ENCODE peak calls at places on chromosomes 12 and 14, in six cellular contexts. N is astrocyte, L is ovary, X is kidney epithelial cell, C is pancreas, W is left ventricle myocardium inferior. Y is an unnamed sample.

GRCh38 chr14:32635103-32635719 is 303.5 kb upstream of the NPAS3 start:
- DNase-seq in N (peak; percentile 73), X (no peak), L (no peak), C (no peak), W (no peak), Y (no peak)

GRCh38 chr12:50642035-50642451 is 121.9 kb upstream of the ATF1 start:
- DNase-seq in X (peak; percentile 50), N (peak; percentile 92), L (no peak), W (no peak), C (no peak), Y (no peak)

GRCh38 chr14:100426331-100426730 is 103.2 kb downstream of the SLC25A47 start:
- DNase-seq in X (no peak), N (no peak), L (no peak), C (peak; percentile 36), W (no peak), Y (no peak)

GRCh38 chr14:61417890-61418455 is 96.6 kb downstream of the PRKCH start:
- DNase-seq in W (no peak), X (no peak), N (no peak), C (no peak), L (no peak), Y (no peak)

GRCh38 chr14:52692248-52692962 is 3.0 kb downstream of the ERO1A start:
- DNase-seq in X (no peak), N (peak; percentile 21), L (no peak), W (no peak), C (no peak), Y (no peak)

GRCh38 chr14:32457213-32457920 is 128.3 kb downstream of the AKAP6 start:
- DNase-seq in C (no peak), L (no peak), N (peak; percentile 42), W (peak; percentile 55), X (no peak), Y (peak; percentile 53)

GRCh38 chr12:7588703-7589329 is 76.9 kb downstream of the APOBEC1 start:
- DNase-seq in L (no peak), C (no peak), N (no peak), W (no peak), X (no peak), Y (no peak)

GRCh38 chr12:132437252-132438138 is 52.5 kb upstream of the FBRSL1 start:
- DNase-seq in L (no peak), W (no peak), N (no peak), C (no peak), X (no peak), Y (no peak)

GRCh38 chr14:95504135-95505029 is 12.1 kb downstream of the SYNE3 start:
- DNase-seq in C (no peak), L (no peak), X (no peak), N (peak; percentile 66), W (no peak), Y (no peak)

GRCh38 chr14:85438613-85439012 is 91.3 kb upstream of the FLRT2 start:
- DNase-seq in C (no peak), N (no peak), L (no peak), W (no peak), X (no peak), Y (no peak)

GRCh38 chr14:69055973-69056372 is 76.9 kb upstream of the ACTN1 start:
- DNase-seq in L (no peak), W (no peak), N (no peak), X (no peak), C (no peak), Y (no peak)

GRCh38 chr14:69055125-69055524 is 76.0 kb upstream of the ACTN1 start:
- DNase-seq in L (no peak), C (no peak), W (no peak), X (peak; percentile 91), N (peak; percentile 98), Y (no peak)

GRCh38 chr14:69054030-69054429 is 74.9 kb upstream of the ACTN1 start:
- DNase-seq in L (no peak), W (no peak), C (no peak), X (no peak), N (no peak), Y (no peak)

GRCh38 chr14:69059658-69060648 is 80.9 kb upstream of the ACTN1 start:
- DNase-seq in L (no peak), C (no peak), W (no peak), X (peak; percentile 81), N (peak; percentile 98), Y (peak; percentile 96)

DNA sequence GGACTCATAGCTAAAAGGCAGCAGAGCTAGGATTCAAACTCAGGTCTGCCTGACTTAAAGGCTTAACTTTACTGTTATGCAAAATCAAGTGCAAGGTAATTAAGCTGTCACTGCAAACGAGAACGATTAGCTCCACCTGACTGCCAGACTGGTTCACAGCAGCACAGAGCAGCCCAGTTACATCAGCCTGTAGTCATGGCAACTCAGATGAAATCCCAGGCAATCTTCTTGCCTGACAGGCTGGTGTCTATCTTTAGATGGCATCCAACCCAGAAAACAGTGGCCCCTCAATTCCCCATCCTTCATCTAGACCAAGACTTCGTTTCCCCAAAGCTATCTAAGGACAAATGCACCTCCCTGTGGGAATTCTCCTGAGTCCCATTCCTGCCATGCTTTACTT is 77.3 kb upstream of the ACTN1 start:
- DNase-seq in X (peak; percentile 66), W (no peak), N (no peak), L (no peak), C (no peak), Y (no peak)
- TF ChIP-seq CTCF in X (peak; percentile 18), W (no peak), N (no peak), L (no peak), C (no peak), Y (peak; percentile 12)

DNA sequence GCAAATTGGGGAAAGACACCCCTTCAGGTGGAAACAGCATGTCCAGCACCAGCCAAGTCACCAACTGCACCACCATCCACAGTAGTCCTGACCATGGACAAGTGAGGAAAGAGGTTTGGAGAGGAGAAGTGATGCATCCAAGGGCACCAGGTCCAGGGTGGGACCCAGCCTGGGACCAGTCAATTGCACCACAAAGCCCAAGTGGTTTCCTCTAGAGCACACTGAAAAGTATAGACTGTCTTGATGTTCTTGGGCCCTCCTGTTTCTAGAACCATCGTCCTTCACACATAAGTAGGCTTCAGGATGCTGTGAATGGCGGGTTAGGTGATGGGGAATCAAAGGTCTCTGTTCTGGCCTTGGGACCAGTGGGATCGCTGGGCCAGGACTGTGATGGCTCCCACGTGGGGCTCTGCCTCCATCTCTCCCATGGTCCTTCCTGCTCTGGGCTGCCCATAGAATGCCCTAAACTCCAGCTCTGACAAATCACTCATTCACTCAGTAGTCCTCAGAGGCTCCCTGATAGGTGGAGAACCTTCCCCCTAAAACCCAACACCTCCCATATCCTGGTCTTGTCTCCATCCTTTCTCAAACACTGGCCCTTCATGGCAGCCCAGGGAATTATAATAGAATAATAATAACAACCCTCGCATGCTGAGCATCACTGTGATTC is 9.2 kb downstream of the KRT79 start:
- DNase-seq in X (no peak), N (no peak), W (no peak), L (no peak), C (no peak), Y (no peak)
- H3K4me3 ChIP-seq in X (no peak overlapping the region), N (no peak overlapping the region), W (no peak overlapping the region), L (no peak overlapping the region), C (no peak overlapping the region), Y (no peak overlapping the region)

GRCh38 chr12:77324416-77324762 is 259.0 kb upstream of the E2F7 start:
- DNase-seq in N (peak; percentile 6), W (no peak), X (no peak), L (no peak), C (no peak), Y (no peak)

GRCh38 chr12:77323778-77324415 is 258.5 kb upstream of the E2F7 start:
- DNase-seq in W (no peak), X (no peak), C (no peak), N (no peak), L (no peak), Y (no peak)

GRCh38 chr12:77325505-77325904 is 260.1 kb upstream of the E2F7 start:
- DNase-seq in W (no peak), C (peak; percentile 57), X (no peak), L (peak; percentile 47), N (no peak), Y (no peak)

GRCh38 chr12:77328326-77328725 is 263.0 kb upstream of the E2F7 start:
- DNase-seq in W (no peak), L (no peak), C (no peak), X (no peak), N (no peak), Y (no peak)

GRCh38 chr12:77324763-77325468 is 259.5 kb upstream of the E2F7 start:
- DNase-seq in X (no peak), N (peak; percentile 58), W (peak; percentile 76), L (peak; percentile 84), C (peak; percentile 91), Y (no peak)
- H3K27me3 ChIP-seq in X (peaks cover 9% of the 10 kb centered on the region), N (peaks cover 9% of the 10 kb centered on the region), W (peaks cover 7% of the 10 kb centered on the region), L (no peaks in the 10 kb centered on the region), C (no peaks in the 10 kb centered on the region), Y (peaks cover 5% of the 10 kb centered on the region)

DNA sequence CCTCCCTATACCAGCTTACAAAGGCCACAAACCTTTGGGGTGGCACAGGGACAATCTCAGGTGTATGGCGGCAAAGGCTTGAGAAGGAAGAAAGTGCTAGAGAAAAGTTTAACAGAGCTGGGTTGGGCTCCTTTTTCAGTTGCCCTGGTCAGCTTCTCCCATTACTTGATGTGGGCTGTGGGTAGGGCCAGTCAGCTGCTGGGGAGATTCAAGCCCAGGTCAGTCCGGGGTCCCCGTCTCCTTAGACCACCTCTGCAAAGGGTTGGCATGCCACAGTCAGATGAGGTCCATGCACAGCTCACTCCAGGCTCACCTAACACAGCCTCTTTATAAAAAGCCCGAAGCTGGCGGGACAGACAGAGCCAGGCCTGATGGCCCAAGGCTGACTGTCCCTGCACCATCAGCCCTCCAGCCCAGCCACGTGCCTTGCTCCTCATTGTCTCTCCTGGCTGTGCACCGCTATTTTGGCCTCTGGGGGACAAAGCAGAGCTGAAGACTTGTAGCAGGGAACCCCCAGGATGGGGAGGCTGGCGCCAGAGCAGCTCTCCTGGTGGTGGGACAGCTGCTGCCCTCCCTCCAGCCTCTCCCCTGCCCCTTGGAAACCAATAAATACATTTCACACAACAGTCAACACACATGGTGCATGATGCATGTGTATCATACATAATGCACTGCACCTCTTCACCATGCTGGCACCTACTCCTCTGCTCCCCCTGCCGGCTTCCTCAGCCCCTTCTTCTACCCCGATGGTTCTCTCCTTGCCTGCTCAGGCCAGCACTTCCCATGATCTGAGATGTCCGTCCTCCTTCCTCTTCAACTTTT is 61.7 kb upstream of the DDX11 start:
- DNase-seq in L (no peak), N (no peak), W (no peak), X (no peak), C (no peak), Y (no peak)
- TF ChIP-seq CTCF in L (no peak), N (no peak), W (peak; percentile 22), X (no peak), C (no peak), Y (peak; percentile 23)

GRCh38 chr12:49187184-49187583 is 1.7 kb downstream of the TUBA1A start:
- DNase-seq in N (peak; percentile 53), L (peak; percentile 54), C (no peak), W (peak; percentile 52), X (no peak), Y (no peak)
- H3K4me3 ChIP-seq in N (peak overlapping the region; percentile 96), L (peak overlapping the region; percentile 77), C (no peak overlapping the region), W (peak overlapping the region; percentile 73), X (peak overlapping the region; percentile 86), Y (peak overlapping the region; percentile 97)

GRCh38 chr14:20658246-20658645 is 16.8 kb upstream of the OR6S1 start:
- DNase-seq in L (no peak), X (no peak), W (no peak), C (no peak), N (no peak), Y (no peak)
- H3K27me3 ChIP-seq in L (no peaks in the 10 kb centered on the region), X (peaks cover 53% of the 10 kb centered on the region), W (peaks cover 98% of the 10 kb centered on the region), C (no peaks in the 10 kb centered on the region), N (peaks cover 21% of the 10 kb centered on the region), Y (peaks cover 13% of the 10 kb centered on the region)

DNA sequence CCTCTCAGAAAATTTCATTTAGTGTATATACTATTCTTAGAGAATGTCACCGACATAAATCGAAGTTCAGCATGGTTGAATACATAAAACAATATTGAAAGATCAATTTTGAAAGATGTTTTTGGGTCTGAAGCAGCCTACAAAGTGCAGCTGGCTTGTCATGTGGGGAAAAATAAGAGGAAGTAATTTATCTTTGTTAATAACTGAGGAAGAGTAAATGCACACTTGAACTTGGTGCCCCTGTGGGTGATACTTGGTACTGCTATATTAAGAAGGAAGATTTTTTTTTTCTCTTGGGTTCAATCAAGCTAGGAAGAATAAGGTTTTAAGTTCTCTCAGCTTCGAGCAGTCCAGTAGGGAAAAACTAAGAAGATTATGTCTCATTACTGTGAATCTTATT is 661.3 kb downstream of the RPL10L start:
- DNase-seq in X (no peak), L (no peak), W (no peak), N (no peak), C (no peak), Y (no peak)
- TF ChIP-seq CTCF in X (peak; percentile 32), L (no peak), W (no peak), N (no peak), C (no peak), Y (no peak)